ENCODE peak calls at places on chromosomes 11 and 22, in ten cellular contexts. K is OCI-M1; V is stimulated activated CD4-positive, alpha-beta T cell treated with anti-CD3 and anti-CD28 coated beads, Interleukin-1b, Interleukin-23, amount 100 ng/mL, for 48 hours; Z is stimulated activated naive B cell treated with anti-CD40 and anti-IgM and Interleukin-4, amounts not matched to agents 10 μg/mL and 1 μg/mL and 100 μg/mL, for 72 hours; T is fibroblast of lung; L is cardiac fibroblast; G is endodermal cell; U is OCI-LY7; P is ureter; B is posterior cingulate gyrus. R is an unnamed sample.

GRCh38 chr11:129249351-129249750 is 57.2 kb upstream of the ARHGAP32 start:
- DNase-seq in K (no peak), V (no peak), Z (no peak), B (no peak), P (no peak), G (no peak), U (no peak), T (peak; percentile 89), L (peak; percentile 73), R (no peak)

GRCh38 chr11:28566643-28567042 is 458.5 kb downstream of the METTL15 start:
- DNase-seq in Z (peak; percentile 10), U (no peak), K (peak; percentile 91), G (peak; percentile 95), B (peak; percentile 42), V (no peak), T (peak; percentile 96), P (peak; percentile 70), L (peak; percentile 96), R (peak; percentile 3)

GRCh38 chr11:119480375-119481020 is 57.5 kb upstream of the THY1 start:
- DNase-seq in V (no peak), K (no peak), T (no peak), L (no peak), Z (no peak), P (peak; percentile 37), U (no peak), G (peak; percentile 45), B (no peak), R (no peak)

GRCh38 chr11:125085301-125086081 is 22.4 kb downstream of the SLC37A2 start:
- DNase-seq in B (no peak), G (peak; percentile 73), V (no peak), L (no peak), T (no peak), Z (no peak), K (no peak), U (no peak), P (no peak), R (no peak)

GRCh38 chr11:125281831-125282595 is 117.5 kb downstream of the PKNOX2 start:
- DNase-seq in K (no peak), V (no peak), Z (no peak), L (no peak), U (no peak), G (no peak), T (no peak), P (no peak), B (no peak), R (no peak)

GRCh38 chr11:123362941-123363340 is 67.1 kb upstream of the GRAMD1B start:
- DNase-seq in L (no peak), T (no peak), V (no peak), U (peak; percentile 20), B (no peak), Z (no peak), P (no peak), K (no peak), G (no peak), R (no peak)

GRCh38 chr22:22037740-22038139 is 55.2 kb upstream of the TOP3B start:
- DNase-seq in K (peak; percentile 76), G (no peak), Z (no peak), P (no peak), B (no peak), V (no peak), T (peak; percentile 59), U (no peak), L (peak; percentile 35), R (no peak)

GRCh38 chr22:20027966-20028854 is 7.3 kb downstream of the TANGO2 start:
- DNase-seq in U (peak; percentile 52), Z (no peak), T (peak; percentile 18), B (no peak), V (no peak), P (no peak), L (peak; percentile 31), G (no peak), K (peak; percentile 72), R (no peak)

GRCh38 chr11:86537541-86538222 is 134.7 kb downstream of the ME3 start:
- DNase-seq in T (peak; percentile 14), B (no peak), K (peak; percentile 72), U (no peak), V (no peak), G (no peak), P (no peak), Z (no peak), L (peak; percentile 50), R (no peak)

GRCh38 chr22:44884968-44885805 is 124.6 kb downstream of the PHF21B start:
- DNase-seq in P (no peak), G (peak; percentile 57), V (no peak), U (no peak), Z (no peak), K (no peak), B (no peak), L (no peak), T (no peak), R (no peak)

GRCh38 chr11:83970061-83970671 is 684.0 kb upstream of the CCDC90B start:
- DNase-seq in P (no peak), K (no peak), B (no peak), L (no peak), U (no peak), Z (no peak), V (no peak), T (no peak), G (no peak), R (peak; percentile 64)

GRCh38 chr11:65445604-65446445 is 23.2 kb downstream of the NEAT1 start:
- DNase-seq in L (peak; percentile 83), K (no peak), U (peak; percentile 18), P (no peak), G (peak; percentile 55), T (peak; percentile 32), V (no peak), Z (no peak), B (no peak), R (no peak)

GRCh38 chr11:847876-848275 is 5.2 kb downstream of the TSPAN4 start:
- DNase-seq in G (no peak), B (no peak), T (no peak), L (no peak), V (no peak), Z (no peak), U (no peak), K (no peak), P (no peak), R (no peak)

GRCh38 chr11:6608011-6608410 is 4.0 kb downstream of the TAF10 start:
- DNase-seq in V (no peak), K (no peak), B (no peak), G (peak; percentile 34), L (no peak), P (no peak), T (no peak), U (no peak), Z (no peak), R (no peak)

GRCh38 chr11:115759622-115760527 is 255.7 kb upstream of the CADM1 start:
- DNase-seq in T (peak; percentile 19), G (peak; percentile 80), P (peak; percentile 49), Z (no peak), U (no peak), V (no peak), K (no peak), L (peak; percentile 3), B (peak; percentile 16), R (no peak)

GRCh38 chr22:24460418-24461089 is 33.2 kb downstream of the ADORA2A start:
- DNase-seq in P (no peak), B (no peak), K (peak; percentile 60), U (no peak), Z (no peak), L (peak; percentile 38), G (peak; percentile 69), T (no peak), V (peak; percentile 29), R (no peak)

GRCh38 chr22:30398685-30399680 is 2.2 kb downstream of the SEC14L2 start:
- DNase-seq in V (no peak), P (no peak), Z (no peak), K (peak; percentile 62), U (no peak), L (no peak), T (no peak), B (no peak), G (no peak), R (no peak)

GRCh38 chr11:11481371-11481770 is 128.3 kb upstream of the CSNK2A3 start:
- DNase-seq in U (no peak), K (no peak), Z (no peak), G (peak; percentile 85), V (no peak), L (no peak), T (no peak), B (no peak), P (no peak), R (no peak)

GRCh38 chr11:2881076-2881973 is 4.2 kb downstream of the CDKN1C start:
- DNase-seq in T (no peak), L (no peak), K (no peak), P (no peak), V (no peak), G (peak; percentile 48), Z (no peak), B (no peak), U (no peak), R (no peak)

GRCh38 chr11:113378013-113378412 is 9.6 kb upstream of the ANKK1 start:
- DNase-seq in L (no peak), P (no peak), B (no peak), V (no peak), K (no peak), T (no peak), Z (no peak), U (no peak), G (peak; percentile 66), R (no peak)

GRCh38 chr22:44431256-44431655 is 66.8 kb downstream of the RTL6 start:
- DNase-seq in B (no peak), U (no peak), G (peak; percentile 25), T (no peak), K (no peak), Z (no peak), L (no peak), V (no peak), P (no peak), R (no peak)

GRCh38 chr11:72735495-72736027 is 16.6 kb downstream of the ARAP1 start:
- DNase-seq in B (no peak), K (peak; percentile 83), U (no peak), T (peak; percentile 47), Z (no peak), L (peak; percentile 83), P (no peak), V (no peak), G (peak; percentile 87), R (no peak)

GRCh38 chr11:115141221-115141620 is 363.0 kb downstream of the CADM1 start:
- DNase-seq in U (no peak), T (no peak), G (no peak), B (no peak), V (no peak), P (no peak), Z (no peak), L (no peak), K (no peak), R (no peak)

GRCh38 chr11:103215812-103216211 is 106.6 kb downstream of the DYNC2H1 start:
- DNase-seq in G (no peak), K (no peak), V (no peak), U (no peak), Z (no peak), P (no peak), B (no peak), L (no peak), T (no peak), R (no peak)

GRCh38 chr22:47240116-47240515 is 477.7 kb downstream of the TBC1D22A start:
- DNase-seq in B (no peak), U (no peak), P (no peak), Z (no peak), T (no peak), V (no peak), L (no peak), G (no peak), K (no peak), R (no peak)

GRCh38 chr11:130816941-130817607 is 99.2 kb downstream of the SNX19 start:
- DNase-seq in G (no peak), P (no peak), L (no peak), K (no peak), Z (no peak), V (no peak), B (no peak), U (no peak), T (no peak), R (no peak)

GRCh38 chr11:23973244-23973643 is 523.6 kb upstream of the LUZP2 start:
- DNase-seq in L (no peak), V (no peak), Z (no peak), U (no peak), G (no peak), P (no peak), T (no peak), B (no peak), K (no peak), R (no peak)

GRCh38 chr11:75655619-75656018 is 13.2 kb downstream of the MAP6 start:
- DNase-seq in Z (no peak), V (no peak), K (no peak), B (no peak), U (no peak), P (no peak), T (no peak), L (no peak), G (no peak), R (no peak)